ENCODE peak calls at places on chromosomes 12 and 14, in five cellular contexts. C is left ventricle myocardium inferior, E is endothelial cell of umbilical vein, N is upper lobe of right lung, L is lower lobe of right lung. X is an unnamed sample.
A peak's percentile ranks its signal among the peaks of the same experiment; 100 is the strongest.

GRCh38 chr14:91202234-91202974 is 42.1 kb downstream of the GPR68 start:
- DNase-seq in E (peak; percentile 47), C (peak; percentile 45), N (peak; percentile 73), L (peak; percentile 66), X (no peak)

GRCh38 chr12:115799610-115800009 is 477.9 kb downstream of the MED13L start:
- DNase-seq in L (no peak), C (no peak), N (no peak), E (no peak), X (no peak)

GRCh38 chr12:65279387-65280112 is 1.1 kb downstream of the MSRB3 start:
- DNase-seq in L (no peak), C (no peak), N (no peak), E (peak; percentile 70), X (no peak)

GRCh38 chr14:66379116-66379515 is 107.1 kb upstream of the CCDC196 start:
- DNase-seq in E (no peak), C (peak; percentile 25), L (no peak), N (no peak), X (no peak)

GRCh38 chr12:41497362-41497761 is 309.2 kb downstream of the PDZRN4 start:
- DNase-seq in E (no peak), N (no peak), L (no peak), C (no peak), X (no peak)

GRCh38 chr14:103078860-103079587 is 5.0 kb upstream of the LBHD2 start:
- DNase-seq in L (no peak), E (no peak), N (no peak), C (no peak), X (no peak)

GRCh38 chr14:20714593-20715250 is 26.2 kb downstream of the ANG start:
- DNase-seq in L (peak; percentile 87), N (peak; percentile 85), C (peak; percentile 77), E (peak; percentile 67), X (no peak)

GRCh38 chr14:91250912-91251311 is 6.4 kb upstream of the GPR68 start:
- DNase-seq in E (no peak), L (peak; percentile 32), N (no peak), C (no peak), X (no peak)

GRCh38 chr12:130816055-130816454 is 23.0 kb downstream of the STX2 start:
- DNase-seq in N (no peak), L (no peak), C (no peak), E (no peak), X (peak; percentile 63)
- H3K27ac ChIP-seq in N (no peak overlapping the region), L (no peak overlapping the region), C (no peak overlapping the region), E (no peak overlapping the region), X (peak overlapping the region; percentile 84)

DNA sequence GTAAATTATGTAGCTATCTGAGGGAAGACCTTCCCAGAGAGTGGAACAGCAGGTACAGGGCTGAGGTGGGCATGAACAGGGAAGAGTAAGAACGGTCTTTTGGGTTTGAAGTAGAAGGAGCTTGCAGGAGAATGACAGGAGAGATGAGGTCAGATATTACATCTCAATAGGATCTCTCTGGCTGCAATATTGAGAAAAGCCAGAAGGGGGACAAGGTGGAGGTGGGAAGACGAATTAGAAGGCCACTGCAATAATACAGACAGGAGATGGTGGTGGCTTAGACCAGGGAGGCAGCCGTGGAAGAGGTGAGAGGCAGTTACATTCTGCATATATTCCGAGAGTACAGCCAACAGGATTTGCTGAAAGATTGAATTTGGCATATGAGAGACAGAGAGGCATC is 310.2 kb downstream of the APAF1 start:
- DNase-seq in N (no peak), L (no peak), E (peak; percentile 21), C (no peak), X (peak; percentile 88)
- TF ChIP-seq CTCF in N (no peak), L (no peak), E (peak; percentile 16), C (no peak), X (peak; percentile 79)

DNA sequence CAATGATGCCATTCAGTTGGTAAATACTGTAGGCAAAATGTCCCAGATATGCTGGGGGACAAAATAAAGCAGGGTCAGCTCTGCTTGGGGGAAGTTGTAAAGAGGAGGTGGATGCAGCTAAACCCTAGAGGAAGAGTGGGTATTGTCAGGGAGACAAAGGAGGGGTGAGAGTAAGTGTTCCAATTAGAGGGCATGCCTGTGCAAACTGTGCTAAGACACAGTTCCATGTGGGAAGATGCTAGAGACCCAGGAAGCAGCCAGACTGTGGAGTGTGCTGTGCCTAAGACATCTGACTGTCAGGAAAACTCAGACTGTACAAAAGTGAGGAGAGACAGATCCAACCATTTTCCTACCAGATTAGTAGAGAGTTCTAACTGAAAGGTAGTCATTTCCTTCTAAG is 474.3 kb downstream of the ATP23 start:
- DNase-seq in L (no peak), C (no peak), N (no peak), E (no peak), X (no peak)
- H3K4me1 ChIP-seq in L (no peaks in the 10 kb centered on the region), C (peaks cover 22% of the 10 kb centered on the region), N (no peaks in the 10 kb centered on the region), E (peaks cover 15% of the 10 kb centered on the region), X (peaks cover 19% of the 10 kb centered on the region)

GRCh38 chr12:109450980-109451379 is 26.1 kb downstream of the KCTD10 start:
- DNase-seq in C (no peak), E (no peak), L (no peak), N (no peak), X (no peak)
- H3K27ac ChIP-seq in C (peak overlapping the region; percentile 27), E (no peak overlapping the region), L (no peak overlapping the region), N (no peak overlapping the region), X (no peak overlapping the region)

DNA sequence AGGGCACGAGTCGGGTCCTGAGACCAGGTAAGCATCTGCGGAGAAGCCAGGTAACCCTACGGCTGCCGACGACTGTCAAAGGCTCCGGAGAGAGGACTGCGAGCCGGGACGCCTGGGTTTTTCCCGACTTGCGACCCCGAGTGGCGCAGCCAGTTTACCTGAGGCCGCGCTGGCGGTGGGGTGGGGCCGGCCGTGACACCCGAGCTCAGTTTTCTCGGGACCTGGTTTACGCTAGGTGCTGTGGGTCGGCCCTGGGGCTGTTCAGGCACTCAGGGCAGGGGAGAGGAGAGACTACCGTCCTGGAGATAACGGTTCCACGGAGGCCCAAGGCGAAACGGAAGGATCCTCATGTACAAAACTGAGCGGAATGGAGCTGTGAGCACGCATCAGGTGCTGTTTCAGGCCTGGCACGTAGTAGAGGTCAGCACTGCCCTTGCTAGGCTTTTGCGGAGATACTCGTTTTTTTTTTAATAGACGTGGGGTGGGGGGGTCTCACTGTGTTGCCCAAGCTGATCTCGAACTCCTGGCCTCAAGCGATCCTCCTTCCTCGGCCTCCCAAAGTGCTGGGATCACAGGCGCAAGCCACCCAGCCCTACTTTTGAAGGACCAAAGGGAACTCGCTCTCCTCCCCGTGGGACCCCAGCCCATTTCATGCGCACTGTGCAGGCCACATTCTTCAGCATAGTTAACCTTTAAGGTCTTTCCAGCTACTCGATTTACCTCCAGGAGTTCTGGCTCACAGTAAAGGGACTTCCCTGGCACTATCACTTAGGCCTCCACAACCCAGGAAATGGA is 466 bp downstream of the MTRFR start:
- DNase-seq in C (no peak), N (no peak), L (no peak), E (no peak), X (no peak)
- TF ChIP-seq CTCF in C (no peak), N (no peak), L (no peak), E (no peak), X (no peak)

GRCh38 chr14:49971156-49972141 is 78.6 kb downstream of the ARF6 start:
- DNase-seq in N (no peak), C (no peak), L (no peak), E (peak; percentile 51), X (no peak)

GRCh38 chr14:49966971-49967630 is 74.2 kb downstream of the ARF6 start:
- DNase-seq in N (no peak), E (no peak), L (no peak), C (no peak), X (peak; percentile 15)

GRCh38 chr14:49972199-49972671 is 79.4 kb downstream of the ARF6 start:
- DNase-seq in N (no peak), C (no peak), L (no peak), E (peak; percentile 90), X (no peak)

GRCh38 chr14:49970474-49971147 is 77.7 kb downstream of the ARF6 start:
- DNase-seq in N (no peak), E (peak; percentile 82), L (no peak), C (no peak), X (no peak)

DNA sequence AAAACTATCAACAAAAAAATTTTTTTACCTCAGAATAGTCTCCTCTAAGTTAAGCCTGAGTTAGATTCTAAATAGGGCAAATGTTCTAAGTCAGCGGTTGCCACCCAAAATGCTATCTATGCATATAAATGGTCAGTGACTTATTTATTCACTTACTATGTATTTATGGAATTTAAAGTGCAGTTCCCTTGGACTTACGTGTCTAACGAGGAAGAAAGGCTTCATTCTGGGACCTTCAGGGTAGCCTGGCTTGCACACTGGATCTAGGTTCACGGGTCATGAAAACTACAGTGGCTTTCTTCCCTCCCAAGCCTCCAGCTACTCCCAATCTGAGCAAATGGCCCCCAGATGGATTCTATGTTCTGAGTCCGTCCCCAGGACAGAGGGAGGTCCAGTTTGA is 77.1 kb downstream of the ARF6 start:
- DNase-seq in C (no peak), N (no peak), L (no peak), E (no peak), X (no peak)
- H3K4me1 ChIP-seq in C (peaks cover 39% of the 10 kb centered on the region), N (peaks cover 40% of the 10 kb centered on the region), L (peaks cover 41% of the 10 kb centered on the region), E (peaks cover 37% of the 10 kb centered on the region), X (no peaks in the 10 kb centered on the region)

GRCh38 chr14:73757381-73757780 is 43.2 kb upstream of the PNMA1 start:
- DNase-seq in E (no peak), N (no peak), L (no peak), C (no peak), X (no peak)

GRCh38 chr14:73759183-73759713 is 45.1 kb upstream of the PNMA1 start:
- DNase-seq in C (peak; percentile 87), E (peak; percentile 49), N (peak; percentile 85), L (peak; percentile 79), X (peak; percentile 63)

GRCh38 chr14:73759714-73760597 is 45.8 kb upstream of the PNMA1 start:
- DNase-seq in N (peak; percentile 98), E (peak; percentile 97), C (peak; percentile 97), L (peak; percentile 98), X (peak; percentile 98)

GRCh38 chr14:73758392-73759182 is 44.4 kb upstream of the PNMA1 start:
- DNase-seq in L (peak; percentile 86), N (peak; percentile 88), E (peak; percentile 70), C (peak; percentile 67), X (peak; percentile 95)

GRCh38 chr14:73757876-73758391 is 43.8 kb upstream of the PNMA1 start:
- DNase-seq in C (no peak), L (no peak), N (no peak), E (no peak), X (no peak)
- H3K27ac ChIP-seq in C (peak overlapping the region; percentile 100), L (peak overlapping the region; percentile 100), N (peak overlapping the region; percentile 98), E (peak overlapping the region; percentile 96), X (no peak overlapping the region)

GRCh38 chr14:44448816-44449411 is 58.2 kb downstream of the FSCB start:
- DNase-seq in N (no peak), C (no peak), E (no peak), L (no peak), X (no peak)

GRCh38 chr14:44446965-44447364 is 60.1 kb downstream of the FSCB start:
- DNase-seq in C (no peak), N (no peak), L (no peak), E (no peak), X (no peak)

GRCh38 chr14:44453433-44454171 is 53.5 kb downstream of the FSCB start:
- DNase-seq in N (no peak), L (no peak), C (no peak), E (no peak), X (no peak)

GRCh38 chr14:44444454-44444853 is 62.6 kb downstream of the FSCB start:
- DNase-seq in E (no peak), L (no peak), N (no peak), C (no peak), X (no peak)

GRCh38 chr14:44449694-44450093 is 57.4 kb downstream of the FSCB start:
- DNase-seq in L (no peak), C (no peak), N (no peak), E (no peak), X (no peak)
- TF ChIP-seq CTCF in L (no peak), C (no peak), N (no peak), E (no peak), X (no peak)

X was measured in endodermal cell.